ENCODE peak calls at places on chromosomes 4 and X, in four cellular contexts. V, F, K and U are unnamed samples.

GRCh38 chr4:139776235-139776634 is 110.6 kb downstream of the MGST2 start:
- DNase-seq in F (no peak), V (no peak), K (no peak), U (no peak)

GRCh38 chrX:96394566-96394965 is 290.1 kb upstream of the DIAPH2 start:
- DNase-seq in F (no peak), V (no peak), K (no peak), U (no peak)

GRCh38 chrX:152925835-152926234 is 28.0 kb downstream of the ZNF185 start:
- DNase-seq in V (no peak), K (no peak), F (no peak), U (no peak)

GRCh38 chr4:121555315-121556107 is 141.3 kb downstream of the ANXA5 start:
- DNase-seq in V (no peak), F (no peak), K (no peak), U (no peak)

GRCh38 chr4:182624281-182624680 is 292.9 kb downstream of the DCTD start:
- DNase-seq in V (no peak), K (no peak), F (no peak), U (no peak)

GRCh38 chr4:157739237-157739636 is 433.6 kb downstream of the GASK1B start:
- DNase-seq in V (no peak), F (no peak), K (no peak), U (no peak)

GRCh38 chr4:80017125-80017854 is 55.7 kb downstream of the ANTXR2 start:
- DNase-seq in K (no peak), F (no peak), V (no peak), U (no peak)

GRCh38 chr4:3712112-3712805 is 53.9 kb upstream of the ADRA2C start:
- DNase-seq in V (no peak), F (no peak), K (no peak), U (no peak)

GRCh38 chr4:84215218-84215617 is 283.9 kb downstream of the NKX6-1 start:
- DNase-seq in F (no peak), V (no peak), K (no peak), U (no peak)

GRCh38 chr4:85149656-85150055 is 183.2 kb upstream of the WDFY3 start:
- DNase-seq in F (no peak), K (no peak), V (no peak), U (no peak)

GRCh38 chr4:100826808-100827548 is 309.2 kb upstream of the EMCN start:
- DNase-seq in V (no peak), K (no peak), F (no peak), U (no peak)

GRCh38 chrX:3384330-3384729 is 37.9 kb upstream of the MXRA5 start:
- DNase-seq in K (no peak), V (no peak), F (no peak), U (no peak)

GRCh38 chr4:81688085-81688484 is 216.4 kb upstream of the RASGEF1B start:
- DNase-seq in K (no peak), F (no peak), V (no peak), U (no peak)

GRCh38 chrX:21926527-21927278 is 13.8 kb upstream of the SMS start:
- DNase-seq in V (no peak), K (peak), F (peak), U (no peak)

GRCh38 chr4:82372502-82372873 is 1.3 kb downstream of the HNRNPD start:
- DNase-seq in V (no peak), K (no peak), F (peak), U (peak)

GRCh38 chr4:71251266-71251665 is 87.6 kb upstream of the SLC4A4 start:
- DNase-seq in K (no peak), V (no peak), F (no peak), U (no peak)

GRCh38 chr4:19831644-19832285 is 419.9 kb upstream of the SLIT2 start:
- DNase-seq in F (no peak), V (no peak), K (no peak), U (no peak)
- TF ChIP-seq SP1 in F (no peak), V (no peak), K (no peak), U (no peak)

GRCh38 chr4:102849579-102850104 is 19.1 kb upstream of the CISD2 start:
- DNase-seq in F (no peak), V (no peak), K (no peak), U (no peak)
- TF ChIP-seq FOXK2 in F (no peak), V (no peak), K (no peak), U (no peak)

GRCh38 chr4:153643406-153644016 is 40.6 kb upstream of the TLR2 start:
- DNase-seq in F (peak), K (peak), V (peak), U (peak)
- TF ChIP-seq SP1 in F (no peak), K (no peak), V (no peak), U (no peak)

GRCh38 chrX:34656842-34657780 is at the start of gene TMEM47:
- DNase-seq in F (peak), V (no peak), K (no peak), U (peak)

GRCh38 chrX:34655496-34656258 is 1.4 kb downstream of the TMEM47 start:
- DNase-seq in V (no peak), K (no peak), F (no peak), U (no peak)

GRCh38 chrX:34658316-34658715 is 1.2 kb upstream of the TMEM47 start:
- DNase-seq in K (no peak), V (no peak), F (no peak), U (no peak)

GRCh38 chrX:34654939-34655338 is 2.1 kb downstream of the TMEM47 start:
- DNase-seq in K (no peak), F (no peak), V (no peak), U (no peak)

GRCh38 chrX:34656467-34656841 is 631 bp downstream of the TMEM47 start:
- DNase-seq in V (no peak), F (no peak), K (no peak), U (no peak)
- TF ChIP-seq FOXK2 in V (no peak), F (no peak), K (no peak), U (no peak)

DNA sequence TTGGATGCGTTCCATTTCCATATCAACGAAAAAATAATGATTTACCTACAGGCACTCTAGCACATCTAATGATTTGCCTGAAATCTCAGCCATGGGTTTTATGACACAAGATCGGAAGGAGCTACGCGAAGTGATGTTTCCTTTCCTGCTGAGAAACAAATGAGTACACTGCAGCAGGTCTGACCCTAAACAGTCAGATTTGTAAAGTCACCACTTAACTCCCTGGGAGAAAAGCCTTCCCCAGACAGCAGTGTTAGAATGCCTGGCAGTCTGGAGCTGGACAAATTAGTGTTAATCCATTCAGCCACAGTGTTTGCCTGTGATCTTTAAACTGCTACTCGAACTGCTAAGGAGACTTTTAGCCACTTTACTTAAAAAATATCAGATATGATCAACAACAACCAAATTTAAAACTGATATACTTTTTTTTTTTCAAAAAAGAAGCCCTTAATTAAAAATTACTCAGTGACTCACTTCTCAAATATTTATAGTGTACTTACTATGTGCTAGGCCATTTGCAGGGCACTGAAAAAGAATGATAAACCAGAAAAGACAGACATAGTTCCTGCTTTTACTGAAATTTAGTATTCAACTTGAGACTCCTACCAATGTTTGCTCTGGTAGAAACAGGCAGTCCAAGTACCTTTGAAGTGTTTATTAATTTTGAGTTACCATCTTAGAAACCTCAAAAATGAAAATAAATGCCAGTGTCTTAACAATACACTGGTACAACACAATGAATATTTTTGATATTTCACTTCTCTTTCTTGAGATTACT is 104.5 kb downstream of the SHISA3 start:
- DNase-seq in F (no peak), V (no peak), K (no peak), U (peak)
- TF ChIP-seq SP1 in F (no peak), V (no peak), K (no peak), U (no peak)

GRCh38 chr4:76753814-76754213 is 144.1 kb downstream of the SOWAHB start:
- DNase-seq in F (no peak), K (no peak), V (no peak), U (no peak)

GRCh38 chr4:76751612-76752343 is 146.2 kb downstream of the SOWAHB start:
- DNase-seq in V (no peak), F (no peak), K (no peak), U (no peak)

GRCh38 chr4:76750716-76751115 is 147.2 kb downstream of the SOWAHB start:
- DNase-seq in V (no peak), F (no peak), K (no peak), U (no peak)

GRCh38 chr4:76754439-76754838 is 143.5 kb downstream of the SOWAHB start:
- DNase-seq in V (no peak), K (no peak), F (no peak), U (no peak)

DNA sequence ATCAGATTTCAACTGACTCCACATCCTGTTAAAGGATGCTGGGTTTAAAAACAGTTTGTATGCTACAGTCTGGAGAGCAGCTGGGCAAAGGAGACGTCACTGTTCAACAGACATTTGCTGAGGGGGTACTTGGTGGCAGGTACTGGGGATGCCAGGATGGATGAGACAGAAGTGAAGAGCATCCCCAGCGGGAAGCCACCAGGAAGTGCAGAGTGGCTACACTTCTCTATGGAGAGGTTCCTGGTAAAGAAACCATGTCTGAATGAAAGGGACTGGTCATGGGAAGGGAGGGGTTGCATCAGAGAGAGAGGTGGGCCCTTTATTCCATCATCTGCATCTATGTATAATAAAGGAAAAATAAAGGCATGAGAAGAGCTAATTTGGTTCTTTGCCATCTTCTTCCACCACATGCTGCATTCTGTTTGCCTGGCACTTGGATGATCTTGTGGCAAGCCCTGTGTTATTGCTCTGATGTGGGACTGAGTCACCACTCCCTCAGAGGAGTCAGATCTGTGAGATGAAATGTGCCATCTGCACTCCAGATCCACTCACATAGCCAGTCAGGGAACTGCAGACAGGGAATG is 144.9 kb downstream of the SOWAHB start:
- DNase-seq in V (no peak), F (no peak), K (no peak), U (no peak)
- TF ChIP-seq FOXK2 in V (no peak), F (no peak), K (no peak), U (no peak)

GRCh38 chr4:75545526-75545925 is 10.3 kb upstream of the ODAPH start:
- DNase-seq in V (no peak), F (no peak), K (no peak), U (no peak)
- TF ChIP-seq SP1 in V (no peak), F (no peak), K (no peak), U (no peak)